ENCODE peak calls at places on chromosomes 1 and 21, in five cellular contexts. O, L, I, K and Q are unnamed samples.

GRCh38 chr1:224565186-224565585 is 50.9 kb upstream of the CNIH3 start:
- DNase-seq in O (no peak), L (no peak), I (peak), K (no peak), Q (no peak)

GRCh38 chr21:43906585-43907370 is 41.8 kb downstream of the AGPAT3 start:
- DNase-seq in O (no peak), L (no peak), I (no peak), K (no peak), Q (peak)

GRCh38 chr1:106678661-106679060 is 377.8 kb upstream of the PRMT6 start:
- DNase-seq in O (no peak), L (no peak), I (no peak), K (peak), Q (no peak)

GRCh38 chr1:223143760-223144248 is 756 bp upstream of the TLR5 start:
- DNase-seq in O (no peak), L (peak), I (no peak), K (no peak), Q (peak)

GRCh38 chr1:227728059-227728891 is 6.8 kb downstream of the JMJD4 start:
- DNase-seq in O (peak), L (peak), I (peak), K (peak), Q (peak)

GRCh38 chr1:3037281-3038040 is 16.2 kb downstream of the ACTRT2 start:
- DNase-seq in O (no peak), L (no peak), I (no peak), K (no peak), Q (peak)

GRCh38 chr1:247421074-247421473 is 5.1 kb downstream of the NLRP3 start:
- DNase-seq in O (no peak), L (no peak), I (no peak), K (no peak), Q (no peak)

GRCh38 chr1:235069577-235070563 is 58.8 kb downstream of the TOMM20 start:
- DNase-seq in O (peak), L (no peak), I (no peak), K (no peak), Q (peak)

GRCh38 chr1:190754769-190755168 is 277.1 kb upstream of the BRINP3 start:
- DNase-seq in O (no peak), L (no peak), I (peak), K (peak), Q (no peak)

GRCh38 chr1:3312894-3313578 is 141.4 kb upstream of the ARHGEF16 start:
- DNase-seq in O (peak), L (no peak), I (peak), K (no peak), Q (peak)

GRCh38 chr1:15254521-15254920 is 7.5 kb downstream of the FHAD1 start:
- DNase-seq in O (no peak), L (no peak), I (no peak), K (no peak), Q (no peak)

GRCh38 chr1:184242507-184242943 is 144.3 kb upstream of the C1orf21 start:
- DNase-seq in O (peak), L (no peak), I (peak), K (no peak), Q (no peak)

GRCh38 chr1:180842052-180842451 is 70.6 kb upstream of the KIAA1614 start:
- DNase-seq in O (no peak), L (no peak), I (peak), K (no peak), Q (no peak)

GRCh38 chr1:32924881-32925344 is 23.7 kb upstream of the TMEM54 start:
- DNase-seq in O (no peak), L (no peak), I (no peak), K (no peak), Q (no peak)

GRCh38 chr1:179831852-179832699 is 45.5 kb downstream of the TOR1AIP2 start:
- DNase-seq in O (no peak), L (no peak), I (peak), K (no peak), Q (peak)